ENCODE peak calls at places on chromosome 1, in six cellular contexts. L, I, W, E, H and X are unnamed samples.

GRCh38 chr1:202272446-202272845 is 69.3 kb downstream of the UBE2T start:
- DNase-seq in I (no peak), E (no peak), W (no peak), L (no peak), H (no peak), X (no peak)

GRCh38 chr1:32392358-32392757 is 1.9 kb downstream of the BSDC1 start:
- DNase-seq in W (no peak), I (no peak), H (no peak), L (no peak), E (no peak), X (no peak)

GRCh38 chr1:208479435-208479834 is 235.3 kb upstream of the PLXNA2 start:
- DNase-seq in E (no peak), I (no peak), W (peak), H (no peak), L (no peak), X (no peak)

GRCh38 chr1:241976264-241976663 is 18.7 kb downstream of the BECN2 start:
- DNase-seq in I (no peak), H (no peak), L (no peak), W (no peak), E (no peak), X (no peak)

GRCh38 chr1:921011-921837 is 2.5 kb upstream of the SAMD11 start:
- DNase-seq in I (no peak), L (peak), E (peak), W (peak), H (no peak), X (no peak)

GRCh38 chr1:228734881-228735801 is at the start of gene RHOU:
- DNase-seq in W (peak), E (peak), I (peak), H (peak), L (peak), X (peak)

GRCh38 chr1:89605692-89606091 is 27.2 kb upstream of the LRRC8C start:
- DNase-seq in E (no peak), H (no peak), I (no peak), L (peak), W (peak), X (no peak)

GRCh38 chr1:1198423-1199140 is 7.8 kb downstream of the TNFRSF18 start:
- DNase-seq in I (no peak), L (no peak), W (no peak), H (no peak), E (peak), X (no peak)

GRCh38 chr1:165871311-165872067 is 44.1 kb downstream of the UCK2 start:
- DNase-seq in L (peak), E (peak), W (peak), I (peak), H (peak), X (peak)

GRCh38 chr1:11289064-11289463 is 16.1 kb downstream of the UBIAD1 start:
- DNase-seq in W (no peak), I (no peak), L (no peak), H (no peak), E (no peak), X (no peak)

GRCh38 chr1:32873484-32873883 is 2.8 kb upstream of the FNDC5 start:
- DNase-seq in E (no peak), I (no peak), L (no peak), W (no peak), H (no peak), X (no peak)

GRCh38 chr1:3614755-3615742 is 3.7 kb upstream of the MEGF6 start:
- DNase-seq in I (no peak), W (no peak), L (no peak), E (no peak), H (no peak), X (no peak)

GRCh38 chr1:149888160-149888998 is 11.0 kb upstream of the BOLA1 start:
- DNase-seq in H (peak), W (peak), L (peak), E (peak), I (peak), X (no peak)

GRCh38 chr1:5977494-5978444 is 14.5 kb downstream of the NPHP4 start:
- DNase-seq in L (no peak), I (no peak), W (no peak), E (no peak), H (no peak), X (no peak)

GRCh38 chr1:244451539-244451950 is at the start of gene ADSS2:
- DNase-seq in E (no peak), I (no peak), W (no peak), L (no peak), H (no peak), X (no peak)

GRCh38 chr1:70071597-70071996 is 133.8 kb downstream of the LRRC40 start:
- DNase-seq in I (no peak), H (no peak), W (no peak), L (peak), E (no peak), X (no peak)

GRCh38 chr1:81582467-81582986 is 218.2 kb upstream of the ADGRL2 start:
- DNase-seq in L (peak), E (no peak), W (no peak), H (no peak), I (no peak), X (no peak)

GRCh38 chr1:209132736-209133467 is 450.6 kb upstream of the CAMK1G start:
- DNase-seq in I (no peak), L (no peak), E (no peak), H (no peak), W (no peak), X (no peak)

GRCh38 chr1:32871364-32872188 is 864 bp upstream of the FNDC5 start:
- DNase-seq in L (no peak), E (no peak), H (no peak), I (no peak), W (no peak), X (no peak)

GRCh38 chr1:38000529-38001453 is 4.5 kb downstream of the FHL3 start:
- DNase-seq in H (no peak), W (peak), I (no peak), E (no peak), L (peak), X (no peak)

GRCh38 chr1:226912587-226913176 is 27.4 kb upstream of the COQ8A start:
- DNase-seq in E (peak), I (peak), W (no peak), L (no peak), H (peak), X (peak)

GRCh38 chr1:26078286-26079177 is 11.1 kb upstream of the TRIM63 start:
- DNase-seq in L (no peak), H (no peak), I (no peak), E (no peak), W (no peak), X (no peak)

GRCh38 chr1:113007706-113008364 is 51.8 kb upstream of the SLC16A1 start:
- DNase-seq in I (no peak), L (no peak), H (no peak), E (no peak), W (no peak), X (no peak)